ENCODE peak calls at places on chromosomes 13 and 19, in five cellular contexts. Q, M, Z, S and O are unnamed samples.

GRCh38 chr13:59047546-59047945 is 1116.2 kb downstream of the DIAPH3 start:
- DNase-seq in Q (no peak), M (no peak), Z (no peak), S (no peak), O (no peak)

GRCh38 chr19:423691-424466 is 14.9 kb upstream of the C2CD4C start:
- DNase-seq in Q (no peak), M (no peak), Z (no peak), S (no peak), O (no peak)

GRCh38 chr19:6718111-6718740 is 2.2 kb downstream of the C3 start:
- DNase-seq in Q (no peak), M (no peak), Z (no peak), S (no peak), O (no peak)

GRCh38 chr13:19960673-19961015 is 2.1 kb downstream of the ZMYM2 start:
- DNase-seq in Q (no peak), M (no peak), Z (no peak), S (no peak), O (no peak)

GRCh38 chr13:95191821-95192220 is 109.4 kb downstream of the ABCC4 start:
- DNase-seq in Q (peak), M (peak), Z (no peak), S (peak), O (peak)

GRCh38 chr13:100660761-100661160 is 13.8 kb downstream of the TMTC4 start:
- DNase-seq in Q (no peak), M (no peak), Z (no peak), S (no peak), O (no peak)

GRCh38 chr19:11286312-11286974 is 9.5 kb upstream of the TSPAN16 start:
- DNase-seq in Q (no peak), M (no peak), Z (no peak), S (no peak), O (no peak)

GRCh38 chr19:39398297-39398864 is 7.2 kb downstream of the MED29 start:
- DNase-seq in Q (peak), M (peak), Z (peak), S (no peak), O (peak)

GRCh38 chr19:1122972-1123363 is 19.2 kb downstream of the GPX4 start:
- DNase-seq in Q (peak), M (peak), Z (no peak), S (no peak), O (no peak)

DNA sequence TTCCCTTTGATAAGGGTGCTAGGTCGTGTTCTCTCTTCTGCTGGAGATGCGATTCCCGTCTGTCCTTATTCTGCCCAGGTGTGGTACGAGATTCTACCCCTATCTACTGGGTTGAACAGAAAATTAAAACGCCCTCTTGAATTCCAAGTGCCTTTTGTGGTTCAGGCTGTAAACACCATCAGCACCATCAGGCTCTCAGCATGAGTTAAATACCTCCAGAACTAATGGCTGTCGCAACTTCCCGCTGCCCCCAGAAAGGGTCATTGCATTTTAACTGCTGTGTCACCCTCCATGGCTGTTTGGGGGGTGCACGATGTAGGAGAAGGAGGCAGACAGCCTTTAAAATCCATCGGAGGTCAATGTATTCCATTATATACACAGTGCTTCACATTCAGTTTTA is 177.4 kb downstream of the OXGR1 start:
- DNase-seq in Q (no peak), M (no peak), Z (no peak), S (no peak), O (no peak)
- H3K4me3 ChIP-seq in Q (no peak), M (no peak), Z (no peak), S (no peak), O (no peak)

DNA sequence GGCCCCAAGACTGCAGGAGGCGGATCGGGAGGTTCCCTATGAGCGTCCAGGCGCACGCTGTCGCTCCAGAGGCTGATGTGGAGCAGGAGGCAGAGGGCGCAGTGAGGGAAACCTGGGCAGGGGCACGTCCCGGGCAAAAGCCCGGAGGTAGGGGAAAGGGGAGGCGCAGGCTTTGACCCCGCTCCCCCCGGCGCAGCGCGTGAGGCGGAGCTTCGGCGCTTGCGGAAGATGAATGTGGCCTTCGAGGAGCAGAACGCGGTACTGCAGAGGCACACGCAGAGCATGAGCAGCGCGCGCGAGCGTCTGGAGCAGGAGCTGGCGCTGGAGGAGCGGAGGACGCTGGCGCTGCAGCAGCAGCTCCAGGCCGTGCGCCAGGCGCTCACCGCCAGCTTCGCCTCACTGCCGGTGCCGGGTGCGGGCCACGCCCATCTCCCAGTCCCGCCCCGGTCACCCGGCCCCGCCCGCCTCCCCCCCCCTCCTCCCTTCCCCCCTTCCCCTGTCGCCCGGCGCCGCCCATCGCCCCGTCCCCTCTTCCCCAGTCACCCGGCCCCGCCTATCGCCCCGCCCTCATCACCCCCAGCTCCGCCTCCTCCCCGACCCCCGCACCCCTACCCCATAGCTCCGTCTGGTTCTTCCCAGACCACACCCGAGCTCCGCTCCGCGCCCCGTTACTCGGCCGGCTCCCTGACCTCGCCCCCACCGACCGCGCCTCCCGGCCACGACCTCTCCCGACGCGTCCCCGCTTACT is 4.1 kb downstream of the HMG20B start:
- DNase-seq in Q (no peak), M (peak), Z (no peak), S (no peak), O (no peak)
- H3K4me3 ChIP-seq in Q (no peak), M (peak), Z (no peak), S (no peak), O (peak)

DNA sequence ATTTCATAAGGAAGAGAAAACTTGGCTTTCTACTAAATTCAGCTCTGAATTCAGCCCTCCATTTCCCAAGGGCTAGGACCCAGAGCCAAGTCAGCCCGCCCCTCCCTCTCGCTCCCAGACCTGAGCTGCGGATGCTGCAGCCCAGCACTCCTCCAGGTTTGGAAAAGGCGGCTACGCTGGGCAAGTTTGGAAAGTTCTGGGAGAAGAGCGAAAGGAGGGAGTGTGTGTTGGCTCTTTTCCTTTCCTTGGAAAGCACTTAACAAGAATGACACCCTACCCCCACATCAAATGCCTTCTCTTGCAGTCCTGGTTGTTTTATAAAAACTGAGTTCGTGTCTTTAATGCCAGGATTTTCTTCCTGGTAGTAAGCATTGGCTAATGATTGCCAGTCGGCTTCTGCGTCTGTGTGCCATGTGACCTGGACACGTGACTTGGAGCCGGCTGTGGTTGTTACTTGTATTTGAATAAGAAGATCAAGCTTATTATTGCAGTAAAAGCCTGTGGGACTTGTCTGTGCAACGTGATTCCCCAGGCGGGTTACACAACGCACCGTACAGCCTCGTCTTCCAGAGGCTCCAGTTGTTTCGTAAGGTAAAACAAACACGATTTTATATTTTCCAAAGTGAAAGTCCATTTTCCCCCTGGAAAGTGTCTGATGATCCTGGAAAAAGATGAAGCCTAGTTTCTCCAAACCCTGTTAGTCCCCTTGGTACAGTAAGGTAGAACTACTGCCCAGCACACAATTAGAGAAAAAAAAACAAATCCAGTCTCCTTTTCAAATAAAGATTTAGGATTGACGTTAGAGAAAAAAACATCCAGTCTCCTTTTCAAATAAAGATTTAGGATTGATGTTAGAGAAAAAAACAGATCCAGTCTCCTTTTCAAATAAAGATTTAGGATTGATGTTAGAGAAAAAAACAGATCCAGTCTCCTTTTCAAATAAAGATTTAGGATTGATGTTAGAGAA is 26.8 kb upstream of the UBE2L5 start:
- DNase-seq in Q (peak), M (peak), Z (peak), S (peak), O (peak)
- H3K4me3 ChIP-seq in Q (peak), M (peak), Z (peak), S (peak), O (peak)

GRCh38 chr19:16892868-16893685 is 4.3 kb downstream of the F2RL3 start:
- DNase-seq in Q (no peak), M (no peak), Z (no peak), S (no peak), O (no peak)
- H3K4me3 ChIP-seq in Q (no peak), M (no peak), Z (no peak), S (no peak), O (no peak)

GRCh38 chr19:55493650-55494171 is 5.5 kb downstream of the SSC5D start:
- DNase-seq in Q (no peak), M (no peak), Z (peak), S (no peak), O (no peak)

GRCh38 chr19:55494172-55494761 is 6.0 kb downstream of the SSC5D start:
- DNase-seq in Q (no peak), M (peak), Z (no peak), S (no peak), O (no peak)

GRCh38 chr19:55491546-55492360 is 3.5 kb downstream of the SSC5D start:
- DNase-seq in Q (no peak), M (no peak), Z (no peak), S (no peak), O (no peak)

GRCh38 chr19:55492362-55492944 is 4.2 kb downstream of the SSC5D start:
- DNase-seq in Q (no peak), M (no peak), Z (no peak), S (no peak), O (no peak)

GRCh38 chr19:55493052-55493649 is 4.9 kb downstream of the SSC5D start:
- DNase-seq in Q (no peak), M (no peak), Z (no peak), S (no peak), O (no peak)
- H3K4me3 ChIP-seq in Q (no peak), M (peak), Z (no peak), S (no peak), O (no peak)

DNA sequence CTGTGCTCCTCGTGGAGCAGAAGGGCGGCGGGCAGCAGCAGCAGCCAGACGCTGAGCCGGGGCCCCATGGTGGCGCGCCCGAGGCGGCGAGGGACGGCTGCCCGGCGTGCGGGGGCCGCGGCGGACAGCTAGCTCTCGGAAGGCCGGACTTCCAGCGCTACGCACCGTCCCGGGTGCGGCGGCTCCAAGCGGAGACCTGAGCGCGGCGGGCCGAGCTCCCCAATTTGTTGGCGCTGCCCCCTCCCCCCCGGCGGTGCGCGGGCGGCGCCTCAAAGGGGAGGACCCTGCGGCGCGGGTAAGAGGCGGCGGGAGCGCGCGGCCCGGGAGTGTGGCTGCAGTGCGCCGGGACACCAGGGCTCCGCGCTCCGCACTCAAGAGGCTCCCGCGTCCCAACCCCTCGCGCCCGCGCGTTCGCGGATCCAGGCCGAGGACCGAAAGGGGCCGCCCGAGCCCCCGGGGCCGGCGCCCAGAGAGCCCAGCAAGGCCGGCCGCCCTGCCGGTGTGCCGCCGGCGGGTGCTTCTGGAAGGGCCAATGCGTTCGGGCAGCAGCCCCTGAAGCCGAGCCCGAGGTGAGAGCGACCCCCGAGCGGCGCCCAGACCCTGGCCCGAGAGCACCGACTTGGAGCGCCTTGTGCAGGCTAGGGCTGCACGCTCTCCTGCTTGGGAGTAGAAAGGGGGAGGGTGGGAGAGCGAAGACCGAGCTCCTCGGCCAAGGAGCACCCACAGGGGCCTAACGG is at the start of the genes COL4A1 and COL4A2:
- DNase-seq in Q (peak), M (peak), Z (no peak), S (no peak), O (peak)
- H3K4me3 ChIP-seq in Q (peak), M (peak), Z (peak), S (no peak), O (peak)

DNA sequence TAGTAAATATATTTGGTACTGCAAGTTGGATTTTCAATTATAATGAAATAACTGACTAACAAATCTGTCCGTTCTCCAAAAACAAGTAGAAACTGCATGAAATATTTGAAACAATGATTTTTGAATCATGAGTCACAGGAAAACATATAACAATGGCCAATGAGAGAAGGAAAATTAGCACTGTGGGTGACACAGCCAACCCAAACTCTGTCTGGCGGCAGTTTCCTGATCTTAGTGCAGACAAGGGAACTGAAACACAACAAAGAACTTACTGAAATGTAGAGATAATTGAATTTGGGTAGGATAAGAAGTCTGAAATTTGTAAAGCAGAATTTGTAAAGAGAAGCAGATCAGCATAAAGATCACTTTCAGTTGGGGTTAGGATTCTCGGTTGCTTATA is 2743.3 kb upstream of the PCDH20 start:
- DNase-seq in Q (no peak), M (no peak), Z (no peak), S (no peak), O (no peak)
- H3K4me3 ChIP-seq in Q (no peak), M (no peak), Z (no peak), S (no peak), O (no peak)